ENCODE peak calls at places on chromosome 19, in five cellular contexts. D is foreskin fibroblast, U is astrocyte of the cerebellum, E is neural crest cell, K is body of pancreas. S is an unnamed sample.

GRCh38 chr19:35114656-35115537 is 726 bp upstream of the FXYD3 start:
- DNase-seq in D (no peak), U (peak; percentile 9), E (peak; percentile 97), K (peak; percentile 77), S (no peak)

GRCh38 chr19:30784850-30785459 is 412.8 kb downstream of the ZNF536 start:
- DNase-seq in D (no peak), U (no peak), E (peak; percentile 47), K (peak; percentile 56), S (no peak)

GRCh38 chr19:21699197-21699596 is 68.2 kb downstream of the ZNF100 start:
- DNase-seq in D (no peak), U (no peak), E (no peak), K (no peak), S (no peak)

GRCh38 chr19:3285647-3286176 is 61.3 kb downstream of the CELF5 start:
- DNase-seq in D (no peak), U (no peak), E (peak; percentile 40), K (no peak), S (no peak)

GRCh38 chr19:29690842-29691241 is 24.2 kb downstream of the C19orf12 start:
- DNase-seq in D (no peak), U (no peak), E (no peak), K (no peak), S (no peak)

GRCh38 chr19:47725759-47726401 is 12.7 kb downstream of the EHD2 start:
- DNase-seq in D (no peak), U (no peak), E (no peak), K (no peak), S (no peak)

GRCh38 chr19:7862413-7862951 is 11.7 kb downstream of the PRR36 start:
- DNase-seq in D (no peak), U (peak; percentile 8), E (peak; percentile 88), K (peak; percentile 50), S (no peak)

GRCh38 chr19:16205205-16206045 is 7.7 kb downstream of the AP1M1 start:
- DNase-seq in D (no peak), U (no peak), E (no peak), K (no peak), S (no peak)

GRCh38 chr19:7417671-7418324 is 69.1 kb downstream of the ARHGEF18 start:
- DNase-seq in D (no peak), U (no peak), E (no peak), K (no peak), S (no peak)

GRCh38 chr19:14152713-14153112 is 16.3 kb upstream of the ASF1B start:
- DNase-seq in D (no peak), U (no peak), E (no peak), K (no peak), S (no peak)

GRCh38 chr19:41308450-41309224 is 1.3 kb upstream of the CCDC97 start:
- DNase-seq in D (peak; percentile 77), U (peak; percentile 89), E (peak; percentile 98), K (peak; percentile 98), S (no peak)

GRCh38 chr19:13795595-13796300 is 505 bp downstream of the ZSWIM4 start:
- DNase-seq in D (no peak), U (no peak), E (no peak), K (peak; percentile 45), S (no peak)

GRCh38 chr19:52648336-52648990 is 10.3 kb upstream of the ZNF83 start:
- DNase-seq in D (no peak), U (peak; percentile 4), E (no peak), K (no peak), S (peak; percentile 21)

GRCh38 chr19:36652958-36653357 is 13.7 kb downstream of the ZNF461 start:
- DNase-seq in D (no peak), U (no peak), E (no peak), K (no peak), S (no peak)

DNA sequence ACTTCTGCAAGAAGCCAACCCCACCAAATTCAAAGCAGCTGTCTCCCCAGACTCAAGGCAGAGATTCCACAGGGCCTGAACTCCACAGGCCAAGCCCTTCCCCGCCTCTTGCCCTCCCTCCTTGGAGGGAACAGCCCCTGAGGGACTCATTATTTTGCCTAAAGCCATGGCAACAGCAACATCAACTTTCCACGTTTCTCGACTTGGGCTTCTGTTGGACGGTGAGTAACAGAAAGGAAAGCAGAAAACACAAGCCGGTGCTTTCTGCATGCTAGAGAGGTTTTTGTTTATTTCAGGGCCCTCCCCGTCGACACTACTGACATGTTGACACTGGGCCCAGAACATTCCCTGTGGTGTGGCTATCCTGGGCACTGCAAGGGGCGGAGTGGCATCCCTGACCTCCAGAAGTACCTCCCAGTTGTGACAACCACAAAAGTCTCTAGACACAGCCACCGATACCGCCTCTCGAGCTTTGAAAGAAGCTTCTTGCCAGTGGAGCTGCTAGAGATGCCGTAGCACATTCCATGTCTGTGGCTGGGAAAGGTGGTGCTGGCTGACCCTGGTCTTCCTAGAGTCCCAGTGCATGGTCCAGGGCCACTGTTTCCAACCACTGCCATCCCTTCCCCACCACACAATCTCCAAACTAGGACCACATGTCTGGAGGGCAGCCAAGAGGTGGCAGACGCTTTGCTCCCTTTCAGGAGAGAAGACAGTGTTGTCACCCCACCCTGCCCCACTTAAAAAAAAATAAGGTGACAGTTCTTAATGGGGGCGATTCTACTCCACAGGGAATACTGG is 12.8 kb downstream of the CAPS start:
- DNase-seq in D (peak; percentile 86), U (no peak), E (no peak), K (peak; percentile 25), S (no peak)
- TF ChIP-seq CTCF in D (no peak), U (no peak), E (no peak), K (no peak), S (no peak)

DNA sequence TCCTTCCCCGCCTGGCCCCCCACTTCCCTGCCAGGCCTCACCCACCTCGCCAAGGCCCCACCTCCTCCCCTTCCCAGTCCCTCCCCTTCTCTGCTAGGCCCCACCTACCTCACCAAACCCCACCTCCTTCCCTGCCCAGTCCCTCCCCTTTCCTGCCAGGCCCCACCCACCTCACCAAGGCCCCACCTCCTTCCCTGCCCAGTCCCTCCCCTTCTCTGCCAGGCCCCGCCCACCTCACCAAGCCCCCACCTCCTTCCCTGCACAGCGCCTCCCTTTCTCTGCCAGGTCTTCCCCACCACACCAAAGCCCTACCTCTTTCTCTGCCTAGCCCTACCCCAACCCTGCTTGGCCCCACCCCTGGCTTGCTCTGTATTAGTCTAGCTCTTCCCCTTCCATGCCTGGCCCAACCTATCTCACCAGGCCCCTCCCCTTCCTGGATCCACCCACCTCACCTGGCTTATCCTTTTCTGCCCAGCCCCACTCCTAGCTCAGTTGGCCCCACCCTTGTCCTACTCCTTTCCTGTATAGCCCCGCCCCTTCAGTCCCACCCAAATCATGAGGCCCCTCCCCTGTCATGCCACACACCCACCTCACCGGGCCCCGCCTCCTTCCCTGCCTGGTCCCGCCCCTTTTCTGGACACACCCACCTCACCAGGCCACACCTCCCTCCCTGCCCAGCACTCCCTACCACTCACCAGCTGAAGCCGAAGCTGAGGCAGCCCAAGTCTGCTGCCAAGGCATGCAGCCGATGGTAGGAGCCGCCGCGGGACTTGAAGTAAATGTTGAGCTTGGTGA is 16.2 kb downstream of the CERS1 start:
- DNase-seq in D (no peak), U (no peak), E (no peak), K (peak; percentile 37), S (no peak)
- TF ChIP-seq CTCF in D (no peak), U (no peak), E (no peak), K (no peak), S (no peak)

GRCh38 chr19:51020988-51021651 is 1.6 kb upstream of the KLK10 start:
- DNase-seq in D (peak; percentile 23), U (peak; percentile 12), E (no peak), K (peak; percentile 65), S (peak; percentile 5)
- TF ChIP-seq CTCF in D (peak; percentile 54), U (peak; percentile 63), E (peak; percentile 76), K (peak; percentile 82), S (peak; percentile 50)

GRCh38 chr19:50877338-50877737 is 4.1 kb downstream of the KLK2 start:
- DNase-seq in D (no peak), U (no peak), E (no peak), K (no peak), S (no peak)

GRCh38 chr19:50880241-50880640 is 7.0 kb downstream of the KLK2 start:
- DNase-seq in D (no peak), U (no peak), E (no peak), K (no peak), S (no peak)

GRCh38 chr19:50878851-50879250 is 5.6 kb downstream of the KLK2 start:
- DNase-seq in D (no peak), U (no peak), E (no peak), K (no peak), S (no peak)

DNA sequence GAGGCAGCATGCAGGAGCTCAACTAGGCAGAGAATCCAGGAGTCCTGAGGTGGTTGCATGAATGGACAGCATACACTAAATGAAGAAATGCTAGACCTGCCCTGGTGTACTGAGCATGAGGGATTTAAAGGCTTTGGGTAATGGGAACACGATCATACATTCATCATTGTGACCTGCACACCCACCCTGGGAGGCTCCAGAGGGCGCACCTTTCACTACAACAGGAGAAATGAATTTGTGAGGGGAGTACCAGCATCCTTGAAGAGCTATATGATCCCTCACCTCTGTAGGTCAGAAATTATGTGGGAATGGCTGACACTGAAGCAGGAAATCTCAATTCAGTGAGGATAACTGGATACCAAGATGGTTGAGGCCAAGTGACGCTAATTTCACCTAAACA is 8.9 kb downstream of the KLK2 start:
- DNase-seq in D (no peak), U (no peak), E (no peak), K (no peak), S (no peak)
- TF ChIP-seq CTCF in D (no peak), U (no peak), E (no peak), K (no peak), S (no peak)

GRCh38 chr19:44943801-44944249 is 1.8 kb downstream of the APOC4 start:
- DNase-seq in D (peak; percentile 42), U (no peak), E (no peak), K (peak; percentile 21), S (no peak)
- TF ChIP-seq CTCF in D (no peak), U (no peak), E (no peak), K (no peak), S (no peak)

GRCh38 chr19:38952395-38953165 is 21.8 kb downstream of the MRPS12 start:
- DNase-seq in D (no peak), U (no peak), E (peak; percentile 38), K (peak; percentile 50), S (no peak)
- TF ChIP-seq CTCF in D (no peak), U (peak; percentile 48), E (peak; percentile 67), K (peak; percentile 51), S (peak; percentile 11)

S was measured in AG04449.